ENCODE peak calls at places on chromosomes 5 and 9, in nine cellular contexts. I is cardiac muscle cell, Z is neural progenitor cell, V is GM12878, N is fibroblast of lung, W is AG09309, E is fibroblast of mammary gland, U is tibial artery, Y is IMR-90. D is an unnamed sample.

GRCh38 chr5:34484591-34485228 is 171.4 kb upstream of the RAI14 start:
- DNase-seq in I (no peak), Z (no peak), V (no peak), N (peak; percentile 65), W (no peak), E (peak; percentile 48), U (no peak), Y (peak; percentile 41), D (no peak)

GRCh38 chr5:127003798-127004495 is 26.4 kb downstream of the MARCHF3 start:
- DNase-seq in I (no peak), Z (no peak), V (no peak), N (no peak), W (no peak), E (no peak), U (no peak), Y (no peak), D (no peak)

GRCh38 chr9:90287567-90288274 is 354.9 kb downstream of the DIRAS2 start:
- DNase-seq in I (no peak), Z (no peak), V (peak; percentile 48), N (no peak), W (no peak), E (no peak), U (no peak), Y (no peak), D (peak; percentile 38)

GRCh38 chr5:76544268-76544926 is 78.8 kb downstream of the F2RL2 start:
- DNase-seq in I (peak; percentile 35), Z (peak; percentile 60), V (peak; percentile 25), N (peak; percentile 43), W (no peak), E (peak; percentile 29), U (no peak), Y (peak; percentile 13), D (peak; percentile 49)

GRCh38 chr5:176364765-176365662 is at the start of gene ARL10:
- DNase-seq in I (peak; percentile 63), Z (peak; percentile 68), V (no peak), N (peak; percentile 53), W (no peak), E (peak; percentile 20), U (peak; percentile 23), Y (peak; percentile 20), D (peak; percentile 5)

GRCh38 chr5:57259704-57260103 is 85.8 kb downstream of the GPBP1 start:
- DNase-seq in I (no peak), Z (no peak), V (no peak), N (no peak), W (no peak), E (no peak), U (no peak), Y (peak; percentile 17), D (no peak)

GRCh38 chr5:120326651-120327050 is 137.4 kb upstream of the PRR16 start:
- DNase-seq in I (no peak), Z (no peak), V (no peak), N (no peak), W (no peak), E (peak; percentile 12), U (no peak), Y (peak; percentile 47), D (no peak)

GRCh38 chr9:20479419-20480155 is 142.7 kb downstream of the MLLT3 start:
- DNase-seq in I (no peak), Z (no peak), V (peak; percentile 44), N (no peak), W (no peak), E (peak; percentile 22), U (no peak), Y (peak; percentile 26), D (no peak)

GRCh38 chr9:131436386-131436785 is 42.5 kb downstream of the PRRC2B start:
- DNase-seq in I (no peak), Z (peak; percentile 55), V (no peak), N (no peak), W (no peak), E (no peak), U (no peak), Y (no peak), D (no peak)

GRCh38 chr5:66873990-66874389 is 277.8 kb downstream of the MAST4 start:
- DNase-seq in I (no peak), Z (no peak), V (no peak), N (no peak), W (no peak), E (no peak), U (no peak), Y (no peak), D (no peak)

GRCh38 chr5:66867622-66868322 is 271.6 kb downstream of the MAST4 start:
- DNase-seq in I (no peak), Z (no peak), V (no peak), N (no peak), W (no peak), E (no peak), U (no peak), Y (no peak), D (no peak)

GRCh38 chr5:66871651-66872050 is 275.5 kb downstream of the MAST4 start:
- DNase-seq in I (no peak), Z (no peak), V (no peak), N (no peak), W (no peak), E (no peak), U (no peak), Y (no peak), D (no peak)

GRCh38 chr5:66872688-66873333 is 276.6 kb downstream of the MAST4 start:
- DNase-seq in I (no peak), Z (peak; percentile 72), V (no peak), N (no peak), W (no peak), E (no peak), U (no peak), Y (no peak), D (no peak)

GRCh38 chr5:66869347-66869746 is 273.2 kb downstream of the MAST4 start:
- DNase-seq in I (no peak), Z (no peak), V (no peak), N (no peak), W (no peak), E (no peak), U (no peak), Y (no peak), D (no peak)
- TF ChIP-seq CTCF in I (no peak), Z (no peak), V (no peak), N (no peak), W (no peak), E (no peak), U (no peak), Y (no peak), D (no peak)

DNA sequence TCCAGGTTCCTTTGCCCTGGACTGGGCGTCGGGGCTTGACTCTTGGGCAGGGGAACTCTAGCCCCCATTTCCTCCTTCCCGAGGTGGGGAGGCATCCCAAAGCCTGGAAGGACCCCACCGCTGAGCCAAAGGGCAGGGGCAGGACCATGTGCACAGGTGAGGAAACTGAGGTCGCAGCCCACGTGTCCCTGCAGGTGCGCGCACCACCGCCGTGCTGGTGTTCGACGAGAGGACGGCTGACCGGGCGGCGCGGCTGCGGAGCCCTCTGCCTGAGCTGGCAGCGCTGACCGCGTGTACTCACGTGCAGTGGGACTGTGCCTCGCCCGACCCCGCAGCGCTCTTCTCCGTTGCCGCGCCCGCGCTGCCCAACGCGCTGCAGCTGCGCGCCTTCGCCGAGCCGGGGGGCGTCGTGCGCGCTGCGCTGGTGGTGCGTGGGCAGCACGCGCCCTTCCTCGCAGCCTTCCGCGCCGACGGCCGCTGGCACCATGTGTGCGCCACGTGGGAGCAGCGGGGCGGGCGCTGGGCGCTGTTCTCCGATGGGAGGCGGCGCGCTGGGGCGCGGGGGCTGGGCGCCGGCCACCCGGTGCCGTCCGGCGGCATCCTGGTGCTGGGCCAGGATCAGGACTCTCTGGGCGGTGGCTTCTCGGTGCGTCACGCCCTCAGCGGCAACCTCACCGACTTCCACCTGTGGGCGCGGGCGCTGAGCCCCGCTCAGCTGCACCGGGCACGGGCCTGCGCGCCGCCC is 2.8 kb downstream of the ADGRD2 start:
- DNase-seq in I (no peak), Z (no peak), V (no peak), N (no peak), W (no peak), E (no peak), U (no peak), Y (no peak), D (no peak)
- H3K4me3 ChIP-seq in I (peak overlapping the region; percentile 23), Z (peak overlapping the region; percentile 43), V (no peak overlapping the region), N (no peak overlapping the region), W (no peak overlapping the region), E (no peak overlapping the region), U (no peak overlapping the region), Y (no peak overlapping the region), D (no peak overlapping the region)

DNA sequence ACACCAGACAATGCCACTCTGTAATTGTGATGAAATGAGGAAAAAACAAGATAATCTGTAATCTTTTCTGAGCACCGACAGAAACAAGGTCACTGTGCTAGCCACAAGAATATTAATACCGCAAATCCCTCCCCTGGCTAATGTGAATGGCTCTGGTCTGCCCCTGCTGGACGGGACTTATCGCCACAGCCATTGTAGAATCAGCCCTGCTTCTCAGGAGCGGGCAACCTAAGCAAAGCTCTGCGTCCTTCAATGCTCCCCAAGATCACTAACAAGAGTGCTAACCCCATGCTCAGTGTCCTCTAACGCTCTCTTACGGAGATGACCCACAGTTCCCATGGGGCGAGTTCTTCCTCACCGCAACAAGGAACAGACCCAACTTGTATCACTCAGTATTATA is 42.7 kb downstream of the OR2V1 start:
- DNase-seq in I (no peak), Z (peak; percentile 65), V (no peak), N (no peak), W (no peak), E (no peak), U (no peak), Y (no peak), D (no peak)
- TF ChIP-seq CTCF in I (peak; percentile 25), Z (peak; percentile 63), V (peak; percentile 35), N (peak; percentile 42), W (peak; percentile 30), E (peak; percentile 50), U (no peak), Y (peak; percentile 21), D (peak; percentile 31)

DNA sequence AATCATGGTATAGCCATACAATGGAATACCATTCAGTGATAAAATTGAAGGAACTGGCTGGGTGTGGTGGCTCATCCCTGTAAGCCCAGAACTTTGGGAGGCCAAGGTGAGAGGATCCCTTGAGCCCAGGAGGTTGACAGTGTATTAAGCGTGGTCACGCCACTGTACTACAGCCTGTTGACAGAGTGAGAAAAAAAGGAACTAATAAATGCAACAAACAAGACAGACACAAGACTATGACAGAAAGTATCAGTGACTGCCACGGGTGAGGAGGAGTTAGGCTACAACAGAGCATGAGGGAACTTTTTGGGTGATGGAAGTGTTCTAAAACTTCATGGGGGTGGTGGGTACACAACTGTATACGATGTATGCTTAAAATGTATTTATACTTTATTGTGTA is 2.2 kb downstream of the FNIP1 start:
- DNase-seq in I (no peak), Z (no peak), V (no peak), N (no peak), W (no peak), E (no peak), U (no peak), Y (no peak), D (no peak)
- H3K4me3 ChIP-seq in I (no peak overlapping the region), Z (no peak overlapping the region), V (peak overlapping the region; percentile 86), N (peak overlapping the region; percentile 37), W (no peak overlapping the region), E (peak overlapping the region; percentile 82), U (no peak overlapping the region), Y (peak overlapping the region; percentile 7), D (no peak overlapping the region)

GRCh38 chr9:98259791-98260190 is 4.3 kb upstream of the TBC1D2 start:
- DNase-seq in I (no peak), Z (no peak), V (no peak), N (no peak), W (no peak), E (no peak), U (no peak), Y (no peak), D (no peak)
- TF ChIP-seq CTCF in I (no peak), Z (no peak), V (no peak), N (no peak), W (peak; percentile 5), E (no peak), U (no peak), Y (no peak), D (no peak)

D was measured in thyroid gland.